ENCODE peak calls at places on chromosomes 3 and 15, in six cellular contexts. One of them, this sample, is unnamed.

GRCh38 chr3:183764854-183765731 is 60.3 kb downstream of the MAP6D1 start:
- DNase-seq in M059J: peak
- DNase-seq in CD8-positive, alpha-beta T cell: no peak
- DNase-seq in substantia nigra: no peak
- DNase-seq in Daoy: peak
- DNase-seq in AG08395: peak
- DNase-seq in this sample: no peak

GRCh38 chr3:16300282-16300681 is 35.3 kb downstream of the OXNAD1 start:
- DNase-seq in CD8-positive, alpha-beta T cell: no peak
- DNase-seq in M059J: peak
- DNase-seq in AG08395: no peak
- DNase-seq in substantia nigra: no peak
- DNase-seq in Daoy: peak
- DNase-seq in this sample: no peak

GRCh38 chr3:190323241-190323617 is 983 bp upstream of the CLDN1 start:
- DNase-seq in M059J: peak
- DNase-seq in AG08395: no peak
- DNase-seq in CD8-positive, alpha-beta T cell: no peak
- DNase-seq in Daoy: no peak
- DNase-seq in substantia nigra: peak
- DNase-seq in this sample: peak

GRCh38 chr15:49556437-49556836 is 64.2 kb downstream of the FAM227B start:
- DNase-seq in AG08395: no peak
- DNase-seq in substantia nigra: no peak
- DNase-seq in M059J: no peak
- DNase-seq in CD8-positive, alpha-beta T cell: no peak
- DNase-seq in Daoy: no peak
- DNase-seq in this sample: no peak

GRCh38 chr3:113844622-113845222 is 6.1 kb downstream of the GRAMD1C start:
- DNase-seq in Daoy: peak
- DNase-seq in CD8-positive, alpha-beta T cell: no peak
- DNase-seq in AG08395: peak
- DNase-seq in substantia nigra: no peak
- DNase-seq in M059J: peak
- DNase-seq in this sample: no peak

GRCh38 chr15:80152896-80153876 is at the start of gene FAH:
- DNase-seq in AG08395: peak
- DNase-seq in M059J: peak
- DNase-seq in Daoy: peak
- DNase-seq in CD8-positive, alpha-beta T cell: no peak
- DNase-seq in substantia nigra: no peak
- DNase-seq in this sample: peak

GRCh38 chr3:51389423-51390183 is 1.5 kb upstream of the RBM15B start:
- DNase-seq in substantia nigra: peak
- DNase-seq in Daoy: peak
- DNase-seq in CD8-positive, alpha-beta T cell: no peak
- DNase-seq in AG08395: peak
- DNase-seq in M059J: peak
- DNase-seq in this sample: no peak

GRCh38 chr3:129577356-129577755 is 29.1 kb downstream of the PLXND1 start:
- DNase-seq in substantia nigra: peak
- DNase-seq in CD8-positive, alpha-beta T cell: no peak
- DNase-seq in M059J: no peak
- DNase-seq in Daoy: no peak
- DNase-seq in AG08395: no peak
- DNase-seq in this sample: no peak

GRCh38 chr3:169362261-169362660 is 301.3 kb downstream of the MECOM start:
- DNase-seq in AG08395: no peak
- DNase-seq in substantia nigra: no peak
- DNase-seq in Daoy: peak
- DNase-seq in M059J: peak
- DNase-seq in CD8-positive, alpha-beta T cell: no peak
- DNase-seq in this sample: no peak

GRCh38 chr3:138593488-138594149 is 441 bp downstream of the CEP70 start:
- DNase-seq in AG08395: peak
- DNase-seq in M059J: no peak
- DNase-seq in substantia nigra: no peak
- DNase-seq in Daoy: no peak
- DNase-seq in CD8-positive, alpha-beta T cell: no peak
- DNase-seq in this sample: no peak

GRCh38 chr3:57961828-57962447 is 46.3 kb upstream of the FLNB start:
- DNase-seq in substantia nigra: no peak
- DNase-seq in AG08395: peak
- DNase-seq in M059J: peak
- DNase-seq in Daoy: peak
- DNase-seq in CD8-positive, alpha-beta T cell: no peak
- DNase-seq in this sample: no peak

GRCh38 chr15:25065876-25066275 is 111.1 kb downstream of the SNRPN start:
- DNase-seq in CD8-positive, alpha-beta T cell: no peak
- DNase-seq in Daoy: no peak
- DNase-seq in substantia nigra: no peak
- DNase-seq in AG08395: no peak
- DNase-seq in M059J: no peak
- DNase-seq in this sample: no peak

GRCh38 chr3:152021951-152022461 is 148.6 kb downstream of the SUCNR1 start:
- DNase-seq in M059J: peak
- DNase-seq in substantia nigra: no peak
- DNase-seq in Daoy: peak
- DNase-seq in CD8-positive, alpha-beta T cell: no peak
- DNase-seq in AG08395: peak
- DNase-seq in this sample: no peak

GRCh38 chr3:128376516-128376915 is 90.2 kb downstream of the DNAJB8 start:
- DNase-seq in substantia nigra: no peak
- DNase-seq in CD8-positive, alpha-beta T cell: no peak
- DNase-seq in AG08395: no peak
- DNase-seq in M059J: no peak
- DNase-seq in Daoy: no peak
- DNase-seq in this sample: no peak